ENCODE peak calls at places on chromosomes 16 and 17, in five cellular contexts. One of them, this sample, is unnamed.

GRCh38 chr17:81166033-81166472 is at the start of gene AATK:
- DNase-seq in SK-N-SH: peak; percentile 92
- DNase-seq in AG04450: no peak
- DNase-seq in HFFc6: no peak
- DNase-seq in left lung: no peak
- DNase-seq in this sample: no peak

GRCh38 chr16:57619606-57620315 is 8.7 kb upstream of the ADGRG1 start:
- DNase-seq in SK-N-SH: no peak
- DNase-seq in AG04450: no peak
- DNase-seq in HFFc6: no peak
- DNase-seq in left lung: peak; percentile 72
- DNase-seq in this sample: peak; percentile 43

GRCh38 chr17:4167786-4168185 is 24.8 kb downstream of the CYB5D2 start:
- DNase-seq in SK-N-SH: no peak
- DNase-seq in AG04450: no peak
- DNase-seq in HFFc6: no peak
- DNase-seq in left lung: no peak
- DNase-seq in this sample: peak; percentile 72

GRCh38 chr16:72561-73537 is at the start of gene RHBDF1:
- DNase-seq in SK-N-SH: peak; percentile 79
- DNase-seq in AG04450: no peak
- DNase-seq in HFFc6: no peak
- DNase-seq in left lung: peak; percentile 57
- DNase-seq in this sample: no peak

GRCh38 chr17:73308017-73308823 is 3.6 kb downstream of the CDC42EP4 start:
- DNase-seq in SK-N-SH: no peak
- DNase-seq in AG04450: no peak
- DNase-seq in HFFc6: peak; percentile 92
- DNase-seq in left lung: peak; percentile 88
- DNase-seq in this sample: no peak

GRCh38 chr17:14482715-14483114 is 181.8 kb downstream of the HS3ST3B1 start:
- DNase-seq in SK-N-SH: no peak
- DNase-seq in AG04450: no peak
- DNase-seq in HFFc6: no peak
- DNase-seq in left lung: no peak
- DNase-seq in this sample: no peak

GRCh38 chr17:79852748-79853147 is 13.5 kb upstream of the CBX4 start:
- DNase-seq in SK-N-SH: no peak
- DNase-seq in AG04450: no peak
- DNase-seq in HFFc6: no peak
- DNase-seq in left lung: no peak
- DNase-seq in this sample: no peak

GRCh38 chr16:88503771-88504488 is 50.9 kb downstream of the ZFPM1 start:
- DNase-seq in SK-N-SH: no peak
- DNase-seq in AG04450: no peak
- DNase-seq in HFFc6: no peak
- DNase-seq in left lung: no peak
- DNase-seq in this sample: no peak

GRCh38 chr16:50831751-50832150 is 89.9 kb downstream of the CYLD start:
- DNase-seq in SK-N-SH: no peak
- DNase-seq in AG04450: no peak
- DNase-seq in HFFc6: no peak
- DNase-seq in left lung: no peak
- DNase-seq in this sample: no peak

GRCh38 chr16:72172105-72173034 is at the start of gene PMFBP1:
- DNase-seq in SK-N-SH: no peak
- DNase-seq in AG04450: peak; percentile 6
- DNase-seq in HFFc6: peak; percentile 90
- DNase-seq in left lung: peak; percentile 46
- DNase-seq in this sample: peak; percentile 97

GRCh38 chr17:57603541-57603940 is 141.6 kb downstream of the CCDC182 start:
- DNase-seq in SK-N-SH: no peak
- DNase-seq in AG04450: no peak
- DNase-seq in HFFc6: no peak
- DNase-seq in left lung: no peak
- DNase-seq in this sample: no peak

GRCh38 chr16:76441886-76442285 is 164.7 kb downstream of the CNTNAP4 start:
- DNase-seq in SK-N-SH: no peak
- DNase-seq in AG04450: no peak
- DNase-seq in HFFc6: no peak
- DNase-seq in left lung: no peak
- DNase-seq in this sample: no peak

GRCh38 chr16:30157214-30157613 is 26.2 kb upstream of the CORO1A start:
- DNase-seq in SK-N-SH: no peak
- DNase-seq in AG04450: no peak
- DNase-seq in HFFc6: no peak
- DNase-seq in left lung: no peak
- DNase-seq in this sample: no peak

GRCh38 chr17:65198653-65199382 is 61.6 kb downstream of the RGS9 start:
- DNase-seq in SK-N-SH: peak; percentile 90
- DNase-seq in AG04450: no peak
- DNase-seq in HFFc6: peak; percentile 58
- DNase-seq in left lung: no peak
- DNase-seq in this sample: no peak

GRCh38 chr17:27524594-27524993 is 68.3 kb downstream of the KSR1 start:
- DNase-seq in SK-N-SH: no peak
- DNase-seq in AG04450: no peak
- DNase-seq in HFFc6: no peak
- DNase-seq in left lung: no peak
- DNase-seq in this sample: peak; percentile 10

GRCh38 chr16:81885976-81886586 is 107.0 kb downstream of the PLCG2 start:
- DNase-seq in SK-N-SH: peak; percentile 65
- DNase-seq in AG04450: no peak
- DNase-seq in HFFc6: no peak
- DNase-seq in left lung: no peak
- DNase-seq in this sample: no peak

GRCh38 chr17:14301279-14301760 is 439 bp downstream of the HS3ST3B1 start:
- DNase-seq in SK-N-SH: peak; percentile 58
- DNase-seq in AG04450: no peak
- DNase-seq in HFFc6: no peak
- DNase-seq in left lung: no peak
- DNase-seq in this sample: no peak

GRCh38 chr16:86211800-86212199 is 298.5 kb upstream of the FOXF1 start:
- DNase-seq in SK-N-SH: no peak
- DNase-seq in AG04450: no peak
- DNase-seq in HFFc6: no peak
- DNase-seq in left lung: no peak
- DNase-seq in this sample: no peak

GRCh38 chr16:87625241-87625797 is 23.0 kb downstream of the JPH3 start:
- DNase-seq in SK-N-SH: no peak
- DNase-seq in AG04450: no peak
- DNase-seq in HFFc6: no peak
- DNase-seq in left lung: no peak
- DNase-seq in this sample: no peak

GRCh38 chr16:63361032-63361624 is 1324.9 kb upstream of the CDH8 start:
- DNase-seq in SK-N-SH: peak; percentile 30
- DNase-seq in AG04450: peak; percentile 20
- DNase-seq in HFFc6: peak; percentile 54
- DNase-seq in left lung: no peak
- DNase-seq in this sample: no peak

GRCh38 chr16:68739964-68740627 is 3.0 kb downstream of the CDH1 start:
- DNase-seq in SK-N-SH: no peak
- DNase-seq in AG04450: no peak
- DNase-seq in HFFc6: no peak
- DNase-seq in left lung: no peak
- DNase-seq in this sample: no peak

GRCh38 chr17:47699536-47699840 is 5.5 kb downstream of the TBKBP1 start:
- DNase-seq in SK-N-SH: peak; percentile 19
- DNase-seq in AG04450: no peak
- DNase-seq in HFFc6: no peak
- DNase-seq in left lung: peak; percentile 24
- DNase-seq in this sample: no peak

GRCh38 chr17:47696717-47697642 is 3.0 kb downstream of the TBKBP1 start:
- DNase-seq in SK-N-SH: no peak
- DNase-seq in AG04450: no peak
- DNase-seq in HFFc6: no peak
- DNase-seq in left lung: peak; percentile 26
- DNase-seq in this sample: no peak

GRCh38 chr17:47695664-47696376 is 1.9 kb downstream of the TBKBP1 start:
- DNase-seq in SK-N-SH: no peak
- DNase-seq in AG04450: no peak
- DNase-seq in HFFc6: no peak
- DNase-seq in left lung: peak; percentile 31
- DNase-seq in this sample: no peak

GRCh38 chr17:47698749-47699535 is 5.0 kb downstream of the TBKBP1 start:
- DNase-seq in SK-N-SH: peak; percentile 98
- DNase-seq in AG04450: no peak
- DNase-seq in HFFc6: peak; percentile 37
- DNase-seq in left lung: peak; percentile 58
- DNase-seq in this sample: peak; percentile 69

DNA sequence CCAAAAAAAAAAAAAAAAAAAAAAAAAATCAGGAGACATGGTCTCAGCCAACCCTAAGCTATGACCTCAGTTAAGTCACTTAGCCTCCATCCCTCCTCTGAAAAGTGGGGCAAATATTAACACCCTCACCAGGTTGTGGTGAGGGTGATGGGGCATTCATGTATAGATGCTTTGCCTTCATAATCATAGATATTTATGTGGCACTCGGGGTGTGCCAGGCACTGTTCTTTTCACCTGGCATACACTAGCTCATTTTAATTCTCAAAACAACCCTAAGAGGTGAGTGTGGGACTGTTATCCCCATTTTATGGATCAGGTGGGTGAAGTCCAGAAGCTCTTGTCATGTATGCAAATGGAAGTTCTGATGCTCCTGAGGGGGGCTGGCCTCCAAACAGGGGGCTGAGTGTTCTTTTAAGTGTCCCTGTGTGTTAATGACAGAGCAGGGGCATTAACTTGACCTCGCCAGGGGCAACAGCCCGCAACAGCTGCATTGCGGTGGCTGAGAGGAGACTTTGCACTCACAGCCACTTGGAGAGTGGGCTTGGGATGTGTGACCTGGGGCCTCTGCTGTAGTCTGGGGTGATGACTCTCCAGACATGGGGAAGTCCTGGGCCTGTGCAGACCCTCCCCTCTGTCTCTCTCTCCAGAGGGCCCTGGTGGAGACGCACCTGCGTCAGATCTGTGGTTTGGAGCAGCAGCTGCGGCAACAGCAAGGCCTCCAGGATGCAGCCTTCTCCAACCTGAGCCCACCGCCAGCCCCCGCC is 4.2 kb downstream of the TBKBP1 start:
- DNase-seq in SK-N-SH: peak; percentile 22
- DNase-seq in AG04450: no peak
- DNase-seq in HFFc6: no peak
- DNase-seq in left lung: peak; percentile 27
- DNase-seq in this sample: no peak
- TF ChIP-seq CTCF in SK-N-SH: no peak
- TF ChIP-seq CTCF in AG04450: no peak
- TF ChIP-seq CTCF in HFFc6: no peak
- TF ChIP-seq CTCF in left lung: no peak
- TF ChIP-seq CTCF in this sample: no peak

DNA sequence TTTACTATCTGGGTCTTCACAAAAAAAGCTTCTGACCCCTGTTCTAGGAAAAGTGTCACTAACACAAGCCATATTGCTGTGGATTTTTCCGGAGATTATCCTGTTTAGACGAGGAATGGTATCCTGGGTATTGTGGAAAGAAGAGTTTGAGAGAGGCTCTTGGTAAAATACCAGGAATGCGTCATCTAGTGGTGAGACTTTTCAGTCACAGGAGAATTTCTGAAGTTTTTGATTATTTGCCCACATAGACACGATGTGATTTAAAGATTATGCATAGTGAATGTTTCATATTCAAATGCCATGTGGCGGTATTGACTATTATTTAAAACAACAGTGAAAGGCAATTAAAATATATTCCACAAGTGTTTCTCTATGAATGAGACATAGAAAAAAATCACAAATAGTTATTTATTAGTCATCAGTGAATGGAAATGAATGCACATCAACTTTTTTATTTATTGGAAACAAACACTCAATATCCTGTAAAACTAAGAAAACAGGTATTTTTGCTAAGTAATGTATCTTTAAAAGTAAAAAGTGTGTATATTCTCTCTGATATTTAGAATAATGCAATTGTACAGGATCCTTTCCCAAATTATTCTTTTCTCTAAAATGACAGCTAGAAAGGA is 7.8 kb downstream of the KRT28 start:
- DNase-seq in SK-N-SH: peak; percentile 15
- DNase-seq in AG04450: peak; percentile 11
- DNase-seq in HFFc6: peak; percentile 19
- DNase-seq in left lung: no peak
- DNase-seq in this sample: no peak
- TF ChIP-seq CTCF in SK-N-SH: peak; percentile 56
- TF ChIP-seq CTCF in AG04450: peak; percentile 79
- TF ChIP-seq CTCF in HFFc6: peak; percentile 83
- TF ChIP-seq CTCF in left lung: no peak
- TF ChIP-seq CTCF in this sample: peak; percentile 11

GRCh38 chr17:66739553-66739952 is 95.4 kb upstream of the CACNG5 start:
- DNase-seq in SK-N-SH: no peak
- DNase-seq in AG04450: no peak
- DNase-seq in HFFc6: no peak
- DNase-seq in left lung: no peak
- DNase-seq in this sample: no peak

GRCh38 chr17:66733759-66734158 is 101.2 kb upstream of the CACNG5 start:
- DNase-seq in SK-N-SH: no peak
- DNase-seq in AG04450: no peak
- DNase-seq in HFFc6: no peak
- DNase-seq in left lung: no peak
- DNase-seq in this sample: no peak

GRCh38 chr17:66734544-66734943 is 100.4 kb upstream of the CACNG5 start:
- DNase-seq in SK-N-SH: no peak
- DNase-seq in AG04450: no peak
- DNase-seq in HFFc6: no peak
- DNase-seq in left lung: no peak
- DNase-seq in this sample: no peak

GRCh38 chr17:66740226-66740625 is 94.7 kb upstream of the CACNG5 start:
- DNase-seq in SK-N-SH: no peak
- DNase-seq in AG04450: no peak
- DNase-seq in HFFc6: no peak
- DNase-seq in left lung: no peak
- DNase-seq in this sample: no peak

GRCh38 chr17:66737524-66737923 is 97.4 kb upstream of the CACNG5 start:
- DNase-seq in SK-N-SH: no peak
- DNase-seq in AG04450: no peak
- DNase-seq in HFFc6: no peak
- DNase-seq in left lung: peak; percentile 46
- DNase-seq in this sample: no peak
- TF ChIP-seq CTCF in SK-N-SH: no peak
- TF ChIP-seq CTCF in AG04450: peak; percentile 17
- TF ChIP-seq CTCF in HFFc6: no peak
- TF ChIP-seq CTCF in left lung: no peak
- TF ChIP-seq CTCF in this sample: no peak

DNA sequence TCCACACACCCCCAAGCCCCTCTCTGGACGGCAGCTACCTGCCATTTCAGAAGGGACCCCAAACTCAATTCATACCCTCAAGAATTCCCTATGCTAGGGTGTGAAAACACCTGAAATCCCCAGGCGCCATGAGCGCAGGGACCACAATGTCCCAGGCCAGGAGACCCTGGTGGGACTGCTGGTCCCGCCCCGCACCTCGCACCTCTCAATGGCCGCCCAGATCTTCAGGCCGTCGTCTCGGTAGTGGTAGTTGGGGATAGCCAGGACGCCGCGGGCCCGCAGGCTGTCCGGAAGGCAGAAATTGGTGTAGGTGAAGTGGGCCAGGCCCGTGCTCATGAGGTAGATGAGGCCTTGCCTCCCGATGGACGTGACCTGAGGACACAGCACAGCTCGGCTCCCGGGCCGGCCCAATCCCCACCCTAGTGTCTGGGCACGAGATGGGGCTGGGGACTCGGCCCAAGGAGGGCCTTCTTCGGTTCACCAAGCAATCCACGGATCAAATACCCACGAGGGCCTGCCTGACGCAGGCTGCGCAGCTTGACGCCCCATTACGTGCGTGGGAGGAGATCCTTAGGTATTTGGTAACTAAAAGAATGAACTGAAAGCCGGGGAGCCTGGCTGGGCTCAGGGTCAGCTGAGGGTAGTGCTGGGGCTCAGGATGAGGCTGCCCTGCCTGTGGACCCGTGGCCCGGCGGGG is 9.2 kb downstream of the ALOXE3 start:
- DNase-seq in SK-N-SH: no peak
- DNase-seq in AG04450: no peak
- DNase-seq in HFFc6: no peak
- DNase-seq in left lung: no peak
- DNase-seq in this sample: no peak
- TF ChIP-seq CTCF in SK-N-SH: no peak
- TF ChIP-seq CTCF in AG04450: no peak
- TF ChIP-seq CTCF in HFFc6: no peak
- TF ChIP-seq CTCF in left lung: no peak
- TF ChIP-seq CTCF in this sample: no peak